ENCODE peak calls at places on chromosomes 5 and 9, in five cellular contexts. W, U, J, D and R are unnamed samples.
A peak's percentile ranks its signal among the peaks of the same experiment; 100 is the strongest.

GRCh38 chr5:146016764-146017484 is 80.5 kb downstream of the SH3RF2 start:
- DNase-seq in J (no peak), U (no peak), D (no peak), W (no peak), R (no peak)

GRCh38 chr9:90805006-90805993 is 3.7 kb downstream of the SYK start:
- DNase-seq in W (no peak), U (no peak), J (no peak), D (no peak), R (no peak)

GRCh38 chr9:12972608-12973589 is 198.1 kb downstream of the LURAP1L start:
- DNase-seq in J (no peak), U (no peak), W (peak; percentile 10), D (no peak), R (no peak)

GRCh38 chr5:173567548-173567947 is 48.9 kb downstream of the BOD1 start:
- DNase-seq in D (no peak), U (peak; percentile 33), W (peak; percentile 19), J (no peak), R (peak; percentile 49)

GRCh38 chr9:33404782-33405362 is 2.5 kb upstream of the AQP7 start:
- DNase-seq in W (no peak), J (no peak), D (no peak), U (no peak), R (no peak)

GRCh38 chr5:142869883-142870282 is 99.7 kb downstream of the ARHGAP26 start:
- DNase-seq in W (peak; percentile 26), U (no peak), J (no peak), D (no peak), R (no peak)

GRCh38 chr5:80346055-80346454 is 26.3 kb downstream of the SPZ1 start:
- DNase-seq in D (no peak), J (no peak), U (no peak), W (peak; percentile 38), R (no peak)

GRCh38 chr5:40834391-40834848 is 602 bp downstream of the RPL37 start:
- DNase-seq in U (no peak), D (no peak), W (peak; percentile 60), J (peak; percentile 51), R (no peak)

GRCh38 chr9:109121218-109121796 is 1.6 kb upstream of the TMEM245 start:
- DNase-seq in D (no peak), J (no peak), U (no peak), W (no peak), R (no peak)

GRCh38 chr9:98445576-98445975 is 190.1 kb upstream of the TBC1D2 start:
- DNase-seq in J (no peak), U (no peak), W (no peak), D (no peak), R (no peak)

GRCh38 chr5:157542282-157542966 is 33.2 kb downstream of the ADAM19 start:
- DNase-seq in J (no peak), U (no peak), W (no peak), D (no peak), R (no peak)

GRCh38 chr5:157540124-157540523 is 35.5 kb downstream of the ADAM19 start:
- DNase-seq in J (no peak), U (no peak), D (no peak), W (no peak), R (no peak)

GRCh38 chr5:157540707-157541451 is 34.7 kb downstream of the ADAM19 start:
- DNase-seq in U (peak; percentile 72), J (peak; percentile 74), D (peak; percentile 64), W (peak; percentile 75), R (peak; percentile 68)

GRCh38 chr5:157539623-157540022 is 36.0 kb downstream of the ADAM19 start:
- DNase-seq in D (no peak), U (no peak), J (no peak), W (peak; percentile 72), R (no peak)

GRCh38 chr5:157541452-157542118 is 34.0 kb downstream of the ADAM19 start:
- DNase-seq in U (no peak), W (no peak), J (no peak), D (no peak), R (no peak)
- H3K4me3 ChIP-seq in U (peak overlapping the region; percentile 3), W (no peak overlapping the region), J (no peak overlapping the region), D (no peak overlapping the region), R (peak overlapping the region; percentile 14)

DNA sequence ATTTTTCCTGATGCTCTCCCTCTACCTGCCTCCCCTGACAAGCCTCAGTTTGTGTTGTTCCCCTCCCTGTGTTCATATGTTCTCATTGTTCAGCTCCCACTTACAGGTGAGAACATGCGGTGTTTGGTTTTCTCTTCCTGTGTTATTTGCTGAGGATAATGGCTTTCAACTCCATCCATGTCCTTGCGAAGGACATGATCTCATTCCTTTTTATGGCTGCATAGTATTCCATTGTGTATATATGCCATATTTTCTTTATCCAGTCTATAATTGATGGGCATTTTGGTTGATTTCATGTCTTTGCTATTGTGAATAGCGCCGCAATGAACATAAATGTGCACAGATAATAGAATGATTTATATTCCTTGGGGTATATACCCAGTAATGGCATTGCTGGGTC is 77.5 kb upstream of the FAM170A start:
- DNase-seq in J (no peak), D (no peak), U (no peak), W (no peak), R (no peak)
- H3K4me3 ChIP-seq in J (no peak overlapping the region), D (no peak overlapping the region), U (no peak overlapping the region), W (no peak overlapping the region), R (no peak overlapping the region)

DNA sequence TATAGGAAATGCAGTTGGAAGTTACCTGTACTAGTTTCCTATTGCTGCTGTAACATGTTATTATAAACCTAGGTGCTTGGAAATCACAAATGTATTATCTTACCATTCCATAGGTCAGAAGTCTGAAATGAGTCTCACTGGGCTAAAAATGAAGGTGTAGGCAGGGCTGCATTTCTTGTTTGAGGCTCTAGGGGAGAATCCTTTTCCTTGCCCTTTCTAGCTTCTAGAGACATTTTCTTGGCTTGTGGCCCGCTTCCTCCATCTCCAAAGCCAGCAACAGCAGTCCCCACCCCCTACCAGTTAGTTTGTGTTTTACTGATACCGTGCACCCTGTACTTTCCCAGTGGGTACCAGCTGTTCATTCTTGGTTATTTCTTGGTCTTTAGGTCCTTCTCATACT is 153.3 kb downstream of the SLF1 start:
- DNase-seq in J (no peak), W (no peak), U (no peak), D (no peak), R (no peak)
- H3K4me3 ChIP-seq in J (no peak overlapping the region), W (no peak overlapping the region), U (no peak overlapping the region), D (no peak overlapping the region), R (no peak overlapping the region)

GRCh38 chr9:131528886-131529505 is 2.1 kb downstream of the UCK1 start:
- DNase-seq in W (no peak), U (no peak), D (no peak), J (no peak), R (no peak)
- H3K4me3 ChIP-seq in W (no peak overlapping the region), U (no peak overlapping the region), D (no peak overlapping the region), J (no peak overlapping the region), R (no peak overlapping the region)

DNA sequence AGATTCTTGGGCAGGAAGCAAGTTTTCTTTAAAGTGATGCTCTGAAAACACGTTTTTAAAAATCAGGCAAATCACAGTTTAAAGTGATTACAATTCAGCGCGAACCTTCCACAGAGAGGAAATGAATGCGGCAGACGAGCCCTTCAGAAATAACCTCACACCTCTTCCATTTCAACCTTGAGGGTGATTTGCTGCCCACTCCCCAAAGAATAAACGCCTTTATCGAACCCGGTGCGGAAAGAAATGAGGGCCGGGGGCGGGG is 2.3 kb upstream of the EFNA5 start:
- DNase-seq in D (no peak), U (no peak), W (peak; percentile 2), J (no peak), R (no peak)
- H3K4me3 ChIP-seq in D (peak overlapping the region; percentile 71), U (peak overlapping the region; percentile 88), W (peak overlapping the region; percentile 54), J (peak overlapping the region; percentile 1), R (peak overlapping the region; percentile 80)

GRCh38 chr5:158820891-158821290 is 278.8 kb downstream of the EBF1 start:
- DNase-seq in J (no peak), D (no peak), U (no peak), W (no peak), R (no peak)
- H3K4me3 ChIP-seq in J (no peak overlapping the region), D (no peak overlapping the region), U (no peak overlapping the region), W (no peak overlapping the region), R (no peak overlapping the region)